ENCODE peak calls at places on chromosomes 2 and 18, in seven cellular contexts. One of them, this sample, is unnamed.

GRCh38 chr2:67463810-67464209 is 66.7 kb downstream of the ETAA1 start:
- DNase-seq in pancreas: no peak
- DNase-seq in HFF-Myc: no peak
- DNase-seq in HepG2: no peak
- DNase-seq in choroid plexus epithelial cell: no peak
- DNase-seq in GM10248: no peak
- DNase-seq in GM12865: no peak
- DNase-seq in this sample: no peak

GRCh38 chr2:230184727-230185578 is 34.8 kb downstream of the SP110 start:
- DNase-seq in pancreas: no peak
- DNase-seq in HFF-Myc: no peak
- DNase-seq in HepG2: no peak
- DNase-seq in choroid plexus epithelial cell: peak; percentile 96
- DNase-seq in GM10248: no peak
- DNase-seq in GM12865: no peak
- DNase-seq in this sample: no peak

GRCh38 chr18:3898866-3899613 is 449.1 kb downstream of the TGIF1 start:
- DNase-seq in pancreas: no peak
- DNase-seq in HFF-Myc: no peak
- DNase-seq in HepG2: no peak
- DNase-seq in choroid plexus epithelial cell: no peak
- DNase-seq in GM10248: no peak
- DNase-seq in GM12865: no peak
- DNase-seq in this sample: no peak

GRCh38 chr2:120323214-120323613 is 22.7 kb upstream of the INHBB start:
- DNase-seq in pancreas: peak; percentile 85
- DNase-seq in HFF-Myc: no peak
- DNase-seq in HepG2: no peak
- DNase-seq in choroid plexus epithelial cell: no peak
- DNase-seq in GM10248: no peak
- DNase-seq in GM12865: no peak
- DNase-seq in this sample: no peak

GRCh38 chr2:9811679-9812511 is 31.4 kb upstream of the TAF1B start:
- DNase-seq in pancreas: peak; percentile 66
- DNase-seq in HFF-Myc: no peak
- DNase-seq in HepG2: no peak
- DNase-seq in choroid plexus epithelial cell: no peak
- DNase-seq in GM10248: no peak
- DNase-seq in GM12865: no peak
- DNase-seq in this sample: no peak

GRCh38 chr2:72126186-72127100 is 21.2 kb downstream of the CYP26B1 start:
- DNase-seq in pancreas: no peak
- DNase-seq in HFF-Myc: no peak
- DNase-seq in HepG2: no peak
- DNase-seq in choroid plexus epithelial cell: no peak
- DNase-seq in GM10248: no peak
- DNase-seq in GM12865: no peak
- DNase-seq in this sample: no peak

GRCh38 chr18:23183356-23184150 is 48.3 kb downstream of the CABLES1 start:
- DNase-seq in pancreas: no peak
- DNase-seq in HFF-Myc: peak; percentile 22
- DNase-seq in HepG2: no peak
- DNase-seq in choroid plexus epithelial cell: peak; percentile 41
- DNase-seq in GM10248: no peak
- DNase-seq in GM12865: no peak
- DNase-seq in this sample: no peak

GRCh38 chr18:12336251-12336650 is 28.2 kb downstream of the TUBB6 start:
- DNase-seq in pancreas: no peak
- DNase-seq in HFF-Myc: no peak
- DNase-seq in HepG2: no peak
- DNase-seq in choroid plexus epithelial cell: no peak
- DNase-seq in GM10248: no peak
- DNase-seq in GM12865: no peak
- DNase-seq in this sample: no peak

GRCh38 chr2:158478237-158478636 is 21.5 kb downstream of the PKP4 start:
- DNase-seq in pancreas: no peak
- DNase-seq in HFF-Myc: no peak
- DNase-seq in HepG2: no peak
- DNase-seq in choroid plexus epithelial cell: no peak
- DNase-seq in GM10248: no peak
- DNase-seq in GM12865: no peak
- DNase-seq in this sample: no peak

GRCh38 chr2:54613794-54614257 is 109.6 kb upstream of the EML6 start:
- DNase-seq in pancreas: no peak
- DNase-seq in HFF-Myc: no peak
- DNase-seq in HepG2: no peak
- DNase-seq in choroid plexus epithelial cell: peak; percentile 87
- DNase-seq in GM10248: no peak
- DNase-seq in GM12865: no peak
- DNase-seq in this sample: no peak

DNA sequence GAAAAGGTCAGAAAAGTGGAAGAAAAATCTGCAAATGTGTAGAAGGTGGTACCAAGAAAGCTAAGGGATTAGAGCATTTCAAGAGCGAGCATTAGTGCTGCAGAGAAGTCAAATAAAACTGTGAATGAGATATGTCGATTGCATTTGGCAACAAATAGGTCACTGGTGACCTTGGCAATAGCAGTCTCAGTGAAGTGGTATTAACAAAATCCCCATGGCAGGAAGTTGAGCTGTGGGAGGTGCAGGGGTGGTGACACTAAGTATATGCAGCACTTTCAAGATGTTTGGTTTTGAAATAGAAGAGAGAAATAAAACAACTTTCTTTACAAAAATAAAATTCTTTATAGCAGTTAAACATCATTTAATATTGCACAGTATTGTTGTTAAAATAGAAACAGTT is 442.9 kb upstream of the MMADHC start:
- DNase-seq in pancreas: no peak
- DNase-seq in HFF-Myc: no peak
- DNase-seq in HepG2: no peak
- DNase-seq in choroid plexus epithelial cell: peak; percentile 33
- DNase-seq in GM10248: no peak
- DNase-seq in GM12865: no peak
- DNase-seq in this sample: no peak
- TF ChIP-seq CTCF in pancreas: no peak
- TF ChIP-seq CTCF in HFF-Myc: no peak
- TF ChIP-seq CTCF in HepG2: no peak
- TF ChIP-seq CTCF in choroid plexus epithelial cell: no peak
- TF ChIP-seq CTCF in GM10248: no peak
- TF ChIP-seq CTCF in GM12865: no peak
- TF ChIP-seq CTCF in this sample: no peak

GRCh38 chr2:62801814-62802524 is 96.5 kb downstream of the EHBP1 start:
- DNase-seq in pancreas: no peak
- DNase-seq in HFF-Myc: no peak
- DNase-seq in HepG2: no peak
- DNase-seq in choroid plexus epithelial cell: peak; percentile 26
- DNase-seq in GM10248: no peak
- DNase-seq in GM12865: peak; percentile 28
- DNase-seq in this sample: no peak
- TF ChIP-seq CTCF in pancreas: no peak
- TF ChIP-seq CTCF in HFF-Myc: no peak
- TF ChIP-seq CTCF in HepG2: no peak
- TF ChIP-seq CTCF in choroid plexus epithelial cell: peak; percentile 46
- TF ChIP-seq CTCF in GM10248: no peak
- TF ChIP-seq CTCF in GM12865: peak; percentile 9
- TF ChIP-seq CTCF in this sample: no peak

GRCh38 chr2:218033590-218034496 is 31.0 kb upstream of the TNS1 start:
- DNase-seq in pancreas: no peak
- DNase-seq in HFF-Myc: no peak
- DNase-seq in HepG2: no peak
- DNase-seq in choroid plexus epithelial cell: no peak
- DNase-seq in GM10248: peak; percentile 18
- DNase-seq in GM12865: no peak
- DNase-seq in this sample: peak; percentile 44

GRCh38 chr2:218035463-218036100 is 32.8 kb upstream of the TNS1 start:
- DNase-seq in pancreas: no peak
- DNase-seq in HFF-Myc: no peak
- DNase-seq in HepG2: no peak
- DNase-seq in choroid plexus epithelial cell: no peak
- DNase-seq in GM10248: no peak
- DNase-seq in GM12865: no peak
- DNase-seq in this sample: no peak

GRCh38 chr2:218039171-218039570 is 29.9 kb upstream of the RUFY4 start:
- DNase-seq in pancreas: no peak
- DNase-seq in HFF-Myc: no peak
- DNase-seq in HepG2: no peak
- DNase-seq in choroid plexus epithelial cell: no peak
- DNase-seq in GM10248: no peak
- DNase-seq in GM12865: no peak
- DNase-seq in this sample: no peak

GRCh38 chr2:218033208-218033589 is 30.4 kb upstream of the TNS1 start:
- DNase-seq in pancreas: no peak
- DNase-seq in HFF-Myc: no peak
- DNase-seq in HepG2: no peak
- DNase-seq in choroid plexus epithelial cell: no peak
- DNase-seq in GM10248: no peak
- DNase-seq in GM12865: no peak
- DNase-seq in this sample: no peak

DNA sequence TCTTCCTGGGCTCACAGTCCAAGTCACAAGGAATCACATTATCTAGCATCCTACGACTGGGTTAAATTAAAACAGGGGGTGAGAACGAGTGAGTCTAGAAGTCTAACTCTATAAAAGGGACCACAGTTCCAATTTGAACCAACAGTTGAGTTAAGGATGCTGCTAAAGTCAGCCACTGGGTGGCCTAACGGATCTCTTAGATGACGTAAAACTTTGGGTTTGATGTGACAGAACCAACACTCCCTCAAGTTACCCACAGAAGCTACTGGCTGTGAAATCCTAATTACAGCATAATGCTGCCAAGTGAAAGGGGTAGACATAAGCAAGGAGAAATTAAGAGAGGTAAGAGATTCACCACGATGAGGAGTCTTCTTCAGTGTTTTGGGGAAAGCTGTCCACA is 32.7 kb upstream of the RUFY4 start:
- DNase-seq in pancreas: no peak
- DNase-seq in HFF-Myc: no peak
- DNase-seq in HepG2: no peak
- DNase-seq in choroid plexus epithelial cell: peak; percentile 23
- DNase-seq in GM10248: no peak
- DNase-seq in GM12865: peak; percentile 27
- DNase-seq in this sample: no peak
- TF ChIP-seq CTCF in pancreas: no peak
- TF ChIP-seq CTCF in HFF-Myc: no peak
- TF ChIP-seq CTCF in HepG2: no peak
- TF ChIP-seq CTCF in choroid plexus epithelial cell: peak; percentile 39
- TF ChIP-seq CTCF in GM10248: peak; percentile 6
- TF ChIP-seq CTCF in GM12865: no peak
- TF ChIP-seq CTCF in this sample: no peak

DNA sequence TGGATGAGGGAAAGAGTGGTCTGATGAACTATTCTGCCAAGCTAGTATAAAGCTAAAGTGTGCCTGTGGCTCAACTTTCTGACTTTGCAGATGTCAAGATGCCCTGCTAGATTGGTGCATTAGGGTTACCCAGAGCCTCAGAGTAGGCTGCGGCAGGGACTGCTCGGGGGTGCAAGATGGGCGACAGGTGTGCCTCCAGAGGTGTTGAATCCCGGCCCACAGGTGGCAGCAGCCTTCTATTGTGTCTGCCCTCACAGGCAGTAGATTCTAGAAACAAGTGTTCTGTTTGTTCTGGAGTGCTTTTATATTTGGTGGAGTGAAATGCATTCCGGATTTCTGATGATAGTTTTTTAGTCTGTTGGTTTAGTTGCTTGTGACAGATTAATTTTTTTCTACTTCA is 131.6 kb upstream of the IL1R2 start:
- DNase-seq in pancreas: no peak
- DNase-seq in HFF-Myc: no peak
- DNase-seq in HepG2: no peak
- DNase-seq in choroid plexus epithelial cell: no peak
- DNase-seq in GM10248: no peak
- DNase-seq in GM12865: no peak
- DNase-seq in this sample: no peak
- TF ChIP-seq CTCF in pancreas: no peak
- TF ChIP-seq CTCF in HFF-Myc: no peak
- TF ChIP-seq CTCF in HepG2: peak; percentile 33
- TF ChIP-seq CTCF in choroid plexus epithelial cell: no peak
- TF ChIP-seq CTCF in GM10248: no peak
- TF ChIP-seq CTCF in GM12865: no peak
- TF ChIP-seq CTCF in this sample: no peak

GRCh38 chr2:215808996-215809395 is 204.4 kb downstream of the MREG start:
- DNase-seq in pancreas: no peak
- DNase-seq in HFF-Myc: no peak
- DNase-seq in HepG2: no peak
- DNase-seq in choroid plexus epithelial cell: no peak
- DNase-seq in GM10248: no peak
- DNase-seq in GM12865: no peak
- DNase-seq in this sample: no peak
- TF ChIP-seq CTCF in pancreas: no peak
- TF ChIP-seq CTCF in HFF-Myc: peak; percentile 35
- TF ChIP-seq CTCF in HepG2: no peak
- TF ChIP-seq CTCF in choroid plexus epithelial cell: peak; percentile 60
- TF ChIP-seq CTCF in GM10248: no peak
- TF ChIP-seq CTCF in GM12865: no peak
- TF ChIP-seq CTCF in this sample: peak; percentile 37

This sample was measured in endothelial cell.